ENCODE peak calls at places on chromosomes 11 and 22, in five cellular contexts. L is HT1080; E is activated CD4-positive, alpha-beta T cell treated with anti-CD3 and anti-CD28 coated beads for 48 hours; J is MM.1S; M is Calu3. S is an unnamed sample.

GRCh38 chr11:78957481-78958245 is 383.0 kb upstream of the NARS2 start:
- DNase-seq in E (no peak), J (no peak), M (no peak), L (peak), S (peak)

GRCh38 chr11:132423266-132423665 is 1052.9 kb downstream of the NTM start:
- DNase-seq in E (no peak), J (no peak), M (no peak), L (no peak), S (peak)

GRCh38 chr11:12185106-12185690 is 74.8 kb downstream of the MICAL2 start:
- DNase-seq in M (no peak), L (no peak), E (no peak), J (no peak), S (peak)

GRCh38 chr11:65181569-65182257 is at the start of gene CAPN1:
- DNase-seq in M (peak), J (peak), E (peak), L (peak), S (peak)

GRCh38 chr11:72812968-72813739 is 1.1 kb upstream of the ATG16L2 start:
- DNase-seq in M (peak), L (peak), E (peak), J (peak), S (peak)

GRCh38 chr22:47112994-47113879 is 350.8 kb downstream of the TBC1D22A start:
- DNase-seq in E (no peak), M (no peak), L (no peak), J (no peak), S (no peak)

GRCh38 chr11:93895106-93895862 is 44.9 kb upstream of the VSTM5 start:
- DNase-seq in J (peak), L (peak), M (peak), E (peak), S (peak)

GRCh38 chr22:23381661-23382427 is 198.2 kb downstream of the IGLL1 start:
- DNase-seq in L (no peak), E (no peak), M (no peak), J (no peak), S (no peak)

GRCh38 chr11:56876621-56877312 is 111.9 kb upstream of the OR5AK2 start:
- DNase-seq in L (peak), E (no peak), J (no peak), M (no peak), S (no peak)

GRCh38 chr11:69862331-69862761 is 43.1 kb upstream of the FGF3 start:
- DNase-seq in E (no peak), M (no peak), J (no peak), L (no peak), S (no peak)

GRCh38 chr11:57158582-57158981 is 23.2 kb upstream of the LRRC55 start:
- DNase-seq in J (no peak), M (no peak), L (no peak), E (no peak), S (no peak)

GRCh38 chr11:112159098-112159761 is 4.7 kb downstream of the IL18 start:
- DNase-seq in J (no peak), M (peak), E (no peak), L (no peak), S (no peak)

GRCh38 chr22:39474351-39474991 is 17.7 kb downstream of the MGAT3 start:
- DNase-seq in L (no peak), M (peak), J (no peak), E (no peak), S (no peak)

GRCh38 chr22:48755332-48755949 is 1072.2 kb downstream of the BRD1 start:
- DNase-seq in M (no peak), L (no peak), E (no peak), J (no peak), S (no peak)

GRCh38 chr11:75428301-75428724 is 4.7 kb downstream of the KLHL35 start:
- DNase-seq in L (no peak), J (no peak), E (peak), M (peak), S (peak)